ENCODE peak calls at places on chromosomes 13 and 19, in six cellular contexts. C is tibial nerve, E is SK-N-SH, I is transverse colon, O is esophagus muscularis mucosa, U is ovary. F is an unnamed sample. For H3K36me3, the result is how much of the 10 kb centered on the place peaks cover.

GRCh38 chr19:34639491-34640085 is 37.4 kb downstream of the SCGB2B2 start:
- DNase-seq in O (no peak), C (peak), E (peak), U (no peak), I (peak), F (peak)

GRCh38 chr13:94988654-94989053 is 276.3 kb upstream of the SOX21 start:
- DNase-seq in E (no peak), C (no peak), U (no peak), I (no peak), O (no peak), F (no peak)

GRCh38 chr13:50587122-50587521 is 256.4 kb downstream of the DLEU7 start:
- DNase-seq in C (no peak), U (no peak), O (no peak), E (no peak), I (no peak), F (no peak)

GRCh38 chr19:18831524-18832330 is at the start of gene UPF1:
- DNase-seq in I (peak), C (peak), E (peak), O (peak), U (peak), F (peak)

GRCh38 chr19:1618157-1619093 is 13.2 kb upstream of the UQCR11 start:
- DNase-seq in C (no peak), U (no peak), E (peak), I (peak), O (no peak), F (peak)

GRCh38 chr19:35756373-35757230 is at the start of gene HSPB6:
- DNase-seq in E (no peak), O (no peak), I (peak), C (peak), U (peak), F (peak)

GRCh38 chr19:8530061-8530679 is 16.2 kb upstream of the ZNF414 start:
- DNase-seq in E (no peak), U (no peak), I (no peak), O (no peak), C (no peak), F (no peak)

GRCh38 chr13:31119966-31120733 is 41.6 kb downstream of the HSPH1 start:
- DNase-seq in O (peak), E (no peak), I (no peak), C (no peak), U (no peak), F (no peak)

GRCh38 chr13:43044720-43045301 is 21.4 kb downstream of the DNAJC15 start:
- DNase-seq in C (no peak), O (no peak), U (no peak), E (no peak), I (no peak), F (no peak)

GRCh38 chr19:5707576-5708575 is 12.1 kb downstream of the LONP1 start:
- DNase-seq in U (no peak), C (no peak), E (peak), I (no peak), O (no peak), F (no peak)
- H3K36me3 ChIP-seq in U (under half), C (half or more), E (half or more), I (under half), O (half or more), F (half or more)

GRCh38 chr13:112952759-112953541 is 16.1 kb upstream of the MCF2L start:
- DNase-seq in E (no peak), U (no peak), O (no peak), C (no peak), I (no peak), F (peak)

GRCh38 chr13:112955271-112955937 is 13.6 kb upstream of the MCF2L start:
- DNase-seq in O (no peak), U (no peak), E (no peak), I (peak), C (no peak), F (no peak)

GRCh38 chr13:112953591-112954487 is 15.2 kb upstream of the MCF2L start:
- DNase-seq in C (no peak), O (no peak), U (no peak), E (no peak), I (no peak), F (peak)

GRCh38 chr13:112954488-112955270 is 14.3 kb upstream of the MCF2L start:
- DNase-seq in O (no peak), U (no peak), C (no peak), I (peak), E (no peak), F (peak)

DNA sequence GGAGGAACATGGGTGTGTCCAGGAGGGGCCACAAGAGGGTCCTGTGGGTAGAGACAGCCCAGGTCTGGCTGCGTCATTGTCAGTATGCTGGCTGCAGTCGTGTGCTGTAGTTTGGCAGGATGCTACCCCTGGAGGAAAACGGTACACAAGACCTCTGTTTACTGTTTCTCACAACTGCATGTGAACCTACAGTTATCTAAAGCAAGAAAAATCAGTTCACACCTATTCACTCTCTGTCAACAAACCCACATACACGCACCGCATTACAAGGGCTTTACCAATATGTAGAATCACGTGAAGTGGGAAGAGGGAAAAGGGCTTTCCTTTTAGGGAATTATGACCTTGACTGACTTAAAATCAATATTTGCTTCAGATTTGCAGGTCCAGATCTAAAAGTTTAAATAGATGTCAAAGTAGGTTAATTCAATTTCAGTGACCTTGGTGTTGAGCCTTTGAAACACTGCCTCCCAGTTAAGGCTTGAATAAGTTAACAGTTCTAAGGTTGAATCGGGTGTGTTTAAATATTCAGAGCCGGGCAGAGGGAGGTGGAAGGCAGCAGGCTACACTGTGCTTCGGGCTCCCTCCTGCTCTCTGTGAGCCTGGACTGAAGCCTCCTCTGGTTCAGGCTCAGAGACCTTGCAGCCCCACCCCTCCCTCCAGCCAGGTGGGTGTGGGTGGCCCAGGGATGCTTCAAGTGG is 17.2 kb upstream of the MCF2L start:
- DNase-seq in O (no peak), E (no peak), C (no peak), U (no peak), I (no peak), F (no peak)
- TF ChIP-seq EP300 in O (no peak), E (no peak), C (no peak), U (no peak), I (no peak), F (no peak)

GRCh38 chr19:49667473-49667872 is 1.7 kb downstream of the BCL2L12 start:
- DNase-seq in U (no peak), E (no peak), I (no peak), O (no peak), C (no peak), F (no peak)
- H3K4me3 ChIP-seq in U (no peak), E (no peak), I (no peak), O (no peak), C (no peak), F (no peak)

GRCh38 chr13:37047846-37048245 is 11.6 kb downstream of the SUPT20H start:
- DNase-seq in U (no peak), I (no peak), O (no peak), E (no peak), C (no peak), F (no peak)
- H3K36me3 ChIP-seq in U (under half), I (under half), O (under half), E (half or more), C (under half), F (half or more)